ENCODE peak calls at places on chromosomes 2 and 18, in seven cellular contexts. O is IMR-90, G is H1, F is mesenchymal stem cell, R is H9, C is neuronal stem cell, W is trophoblast cell. P is an unnamed sample.

GRCh38 chr2:118845005-118845842 is 2.2 kb downstream of the EN1 start:
- DNase-seq in O (no peak), G (peak), F (no peak), R (peak), C (peak), W (no peak), P (peak)

GRCh38 chr2:236974206-236974605 is 111.5 kb upstream of the COPS8 start:
- DNase-seq in O (no peak), G (no peak), F (no peak), R (peak), C (no peak), W (no peak), P (no peak)

GRCh38 chr2:104444392-104444791 is 409.5 kb upstream of the POU3F3 start:
- DNase-seq in O (no peak), G (no peak), F (no peak), R (no peak), C (no peak), W (no peak), P (no peak)

GRCh38 chr2:172624996-172625395 is 69.1 kb downstream of the PDK1 start:
- DNase-seq in O (peak), G (no peak), F (no peak), R (no peak), C (no peak), W (no peak), P (no peak)

GRCh38 chr2:9769171-9770005 is 73.9 kb upstream of the TAF1B start:
- DNase-seq in O (peak), G (no peak), F (no peak), R (peak), C (no peak), W (no peak), P (peak)

GRCh38 chr18:76960528-76961035 is 138.2 kb downstream of the ZNF236 start:
- DNase-seq in O (no peak), G (no peak), F (no peak), R (no peak), C (no peak), W (no peak), P (no peak)

GRCh38 chr2:48479923-48480322 is 50.0 kb upstream of the STON1 start:
- DNase-seq in O (no peak), G (no peak), F (no peak), R (no peak), C (no peak), W (no peak), P (no peak)

GRCh38 chr2:189056200-189057106 is 82.3 kb downstream of the COL3A1 start:
- DNase-seq in O (peak), G (no peak), F (no peak), R (no peak), C (no peak), W (no peak), P (no peak)

GRCh38 chr18:58272779-58273500 is 228.9 kb downstream of the NEDD4L start:
- DNase-seq in O (peak), G (no peak), F (no peak), R (no peak), C (no peak), W (no peak), P (no peak)

GRCh38 chr2:196459539-196459938 is 180.0 kb upstream of the CCDC150 start:
- DNase-seq in O (peak), G (no peak), F (peak), R (no peak), C (no peak), W (no peak), P (peak)

GRCh38 chr2:179593323-179593722 is 268.1 kb downstream of the ZNF385B start:
- DNase-seq in O (no peak), G (no peak), F (no peak), R (no peak), C (no peak), W (no peak), P (no peak)

GRCh38 chr2:234677758-234678538 is 181.1 kb upstream of the ARL4C start:
- DNase-seq in O (peak), G (no peak), F (peak), R (peak), C (no peak), W (no peak), P (no peak)

GRCh38 chr2:186325827-186326535 is 160.1 kb upstream of the ZC3H15 start:
- DNase-seq in O (no peak), G (no peak), F (no peak), R (no peak), C (no peak), W (peak), P (peak)

GRCh38 chr18:2448565-2449151 is 122.6 kb downstream of the METTL4 start:
- DNase-seq in O (no peak), G (no peak), F (no peak), R (no peak), C (no peak), W (no peak), P (no peak)

GRCh38 chr2:9993490-9994165 is 42.1 kb downstream of the GRHL1 start:
- DNase-seq in O (no peak), G (no peak), F (no peak), R (no peak), C (no peak), W (no peak), P (no peak)

GRCh38 chr2:16394072-16394985 is 271.3 kb downstream of the CYRIA start:
- DNase-seq in O (no peak), G (no peak), F (no peak), R (no peak), C (no peak), W (no peak), P (peak)

GRCh38 chr2:114543106-114543806 is 100.8 kb downstream of the DPP10 start:
- DNase-seq in O (no peak), G (no peak), F (no peak), R (peak), C (no peak), W (peak), P (peak)

GRCh38 chr18:5447442-5447841 is 96.4 kb downstream of the EPB41L3 start:
- DNase-seq in O (no peak), G (no peak), F (no peak), R (no peak), C (no peak), W (peak), P (no peak)
- H2BK5ac ChIP-seq in O (no peak), G (no peak), F (no peak), R (no peak), C (no peak), W (no peak), P (no peak)

DNA sequence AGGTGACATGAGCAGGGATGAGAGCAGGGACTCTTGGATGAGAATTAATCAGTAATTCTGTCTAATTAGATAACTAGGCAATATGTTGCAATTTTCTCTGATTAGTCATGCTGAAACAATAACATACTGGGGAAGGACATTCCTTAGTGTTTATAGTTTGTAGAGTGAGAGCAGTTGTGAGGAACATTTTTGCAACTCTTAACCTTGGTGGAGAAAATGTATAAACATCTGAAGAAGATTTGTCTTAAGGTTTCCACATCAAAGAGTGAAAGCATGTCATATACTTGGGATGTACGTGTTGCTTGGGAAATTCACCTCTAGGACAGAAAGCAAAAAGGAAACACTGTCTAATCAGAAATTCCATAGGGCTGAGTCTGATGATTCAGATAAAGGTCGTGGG is 955.4 kb upstream of the FANCL start:
- DNase-seq in O (peak), G (no peak), F (peak), R (no peak), C (no peak), W (no peak), P (no peak)
- H2BK5ac ChIP-seq in O (no peak), G (no peak), F (no peak), R (no peak), C (no peak), W (no peak), P (no peak)

GRCh38 chr2:84841577-84841976 is 39.3 kb downstream of the TRABD2A start:
- DNase-seq in O (no peak), G (no peak), F (no peak), R (no peak), C (no peak), W (no peak), P (no peak)
- H2BK5ac ChIP-seq in O (no peak), G (peak), F (no peak), R (no peak), C (no peak), W (no peak), P (no peak)

GRCh38 chr2:34308140-34308539 is 709.0 kb upstream of the FAM98A start:
- DNase-seq in O (no peak), G (no peak), F (no peak), R (no peak), C (no peak), W (no peak), P (no peak)
- H2BK5ac ChIP-seq in O (no peak), G (no peak), F (no peak), R (no peak), C (no peak), W (no peak), P (no peak)

DNA sequence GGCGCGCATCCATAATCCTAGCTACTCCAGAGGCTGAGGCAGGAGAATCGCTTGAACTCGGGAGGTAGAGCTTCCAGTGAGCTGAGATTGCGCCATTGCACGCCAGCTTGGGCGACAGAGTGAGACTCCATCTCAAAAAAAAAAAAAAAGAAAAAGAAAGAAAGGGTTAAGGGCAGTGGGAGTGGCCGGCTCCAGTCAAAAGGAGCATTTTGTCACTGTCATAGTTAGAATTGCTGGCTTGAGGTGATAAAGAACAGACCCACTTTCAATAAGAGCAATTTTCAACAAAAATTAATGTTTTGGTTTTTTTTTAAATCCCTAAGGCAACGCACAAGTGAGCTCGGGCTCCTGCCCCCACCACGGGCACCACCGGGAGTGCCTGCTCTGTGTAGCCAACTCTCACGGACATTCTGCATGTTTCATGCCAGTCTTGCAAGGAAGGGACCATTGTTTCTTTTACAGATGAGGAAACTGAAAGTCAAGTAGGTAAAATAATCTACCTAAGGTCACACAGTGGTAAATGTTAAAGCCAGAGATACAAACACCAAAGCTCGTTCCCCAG is 8.5 kb downstream of the CIB4 start:
- DNase-seq in O (no peak), G (no peak), F (no peak), R (no peak), C (no peak), W (no peak), P (no peak)
- H2BK5ac ChIP-seq in O (no peak), G (no peak), F (no peak), R (no peak), C (no peak), W (no peak), P (no peak)

GRCh38 chr2:25411753-25412152 is 70.0 kb upstream of the DNMT3A start:
- DNase-seq in O (no peak), G (no peak), F (no peak), R (no peak), C (no peak), W (no peak), P (no peak)
- H2BK5ac ChIP-seq in O (no peak), G (no peak), F (no peak), R (no peak), C (no peak), W (no peak), P (no peak)